ENCODE peak calls at places on chromosomes 13 and 19, in ten cellular contexts. T is activated CD4-positive, alpha-beta T cell treated with anti-CD3 and anti-CD28 coated beads, Interleukin-2, amount 50 U/mL, for 1 hour; S is IMR-90; N is T-helper 2 cell treated with Interferon-gamma antibody and Interleukin-4, amounts not matched to agents 5 μg/mL and 100 μg/mL, for 36 hours; G is HCEC 1CT; E is H1; D is tibial artery; J is germinal center; R is ACHN; Z is glutamatergic neuron. P is an unnamed sample.
A peak's percentile ranks its signal among the peaks of the same experiment; 100 is the strongest.

GRCh38 chr13:106499905-106500304 is 35.6 kb downstream of the EFNB2 start:
- DNase-seq in T (no peak), S (peak; percentile 47), N (no peak), G (no peak), E (no peak), D (no peak), J (peak; percentile 31), R (no peak), Z (no peak), P (no peak)

GRCh38 chr19:21482863-21483276 is 22.5 kb upstream of the ZNF429 start:
- DNase-seq in T (peak; percentile 63), S (no peak), N (peak; percentile 13), G (no peak), E (peak; percentile 82), D (no peak), J (peak; percentile 52), R (no peak), Z (peak; percentile 68), P (peak; percentile 22)

GRCh38 chr13:80379245-80379644 is 38.3 kb upstream of the SPRY2 start:
- DNase-seq in T (no peak), S (peak; percentile 43), N (no peak), G (peak; percentile 77), E (no peak), D (no peak), J (no peak), R (peak; percentile 92), Z (no peak), P (no peak)

GRCh38 chr13:97875911-97876310 is 77.6 kb upstream of the IPO5 start:
- DNase-seq in T (no peak), S (no peak), N (no peak), G (no peak), E (peak; percentile 31), D (no peak), J (no peak), R (no peak), Z (no peak), P (no peak)

GRCh38 chr19:54133312-54133956 is 4.1 kb upstream of the CNOT3 start:
- DNase-seq in T (no peak), S (no peak), N (no peak), G (no peak), E (peak; percentile 63), D (no peak), J (no peak), R (peak; percentile 62), Z (no peak), P (no peak)

GRCh38 chr19:15263361-15263985 is 31.2 kb upstream of the EPHX3 start:
- DNase-seq in T (no peak), S (no peak), N (no peak), G (no peak), E (no peak), D (no peak), J (no peak), R (no peak), Z (no peak), P (no peak)

GRCh38 chr19:8487137-8487851 is 15.1 kb downstream of the PRAM1 start:
- DNase-seq in T (peak; percentile 52), S (no peak), N (peak; percentile 39), G (no peak), E (no peak), D (peak; percentile 49), J (no peak), R (no peak), Z (no peak), P (peak; percentile 40)

GRCh38 chr13:99103536-99103935 is 97.1 kb upstream of the UBAC2 start:
- DNase-seq in T (no peak), S (no peak), N (no peak), G (no peak), E (no peak), D (no peak), J (no peak), R (no peak), Z (peak; percentile 24), P (no peak)

P was measured in activated T-helper 2 cell treated with anti-CD3 and anti-CD28 coated beads, Interferon-gamma antibody, Interleukin-2, Interleukin-4, amounts not matched to agents 10 μg/mL and 5 μg/mL and 100 μg/mL, durations not matched to agents 14 hours and 24 hours and 36 hours.